ENCODE peak calls at places on chromosome 21, in five cellular contexts. Y, A, J, W and K are unnamed samples.
A peak's percentile ranks its signal among the peaks of the same experiment; 100 is the strongest.

GRCh38 chr21:27703806-27704205 is 736.9 kb upstream of the ADAMTS5 start:
- DNase-seq in Y (no peak), J (no peak), W (no peak), A (no peak), K (no peak)

GRCh38 chr21:36472377-36472776 is 7.5 kb downstream of the CLDN14 start:
- DNase-seq in J (no peak), Y (no peak), W (no peak), A (no peak), K (no peak)

GRCh38 chr21:44666401-44667320 is at the start of gene KRTAP12-2:
- DNase-seq in J (peak; percentile 35), W (no peak), A (no peak), Y (no peak), K (no peak)

GRCh38 chr21:35711661-35712060 is 348.7 kb downstream of the SETD4 start:
- DNase-seq in W (no peak), A (no peak), Y (no peak), J (no peak), K (no peak)

GRCh38 chr21:15445327-15445726 is 284.5 kb upstream of the USP25 start:
- DNase-seq in J (no peak), W (no peak), Y (no peak), A (no peak), K (no peak)

GRCh38 chr21:45555557-45556301 is 13.5 kb upstream of the SLC19A1 start:
- DNase-seq in W (peak; percentile 54), A (peak; percentile 86), J (peak; percentile 84), Y (peak; percentile 85), K (peak; percentile 56)

GRCh38 chr21:44427241-44428120 is 27.8 kb upstream of the LRRC3 start:
- DNase-seq in Y (peak; percentile 45), J (no peak), W (peak; percentile 4), A (no peak), K (no peak)

GRCh38 chr21:46168238-46168637 is 12.9 kb upstream of the FTCD start:
- DNase-seq in Y (no peak), A (no peak), W (peak; percentile 17), J (no peak), K (no peak)

GRCh38 chr21:26653431-26653830 is 80.3 kb upstream of the CYYR1 start:
- DNase-seq in J (no peak), A (no peak), W (no peak), Y (no peak), K (no peak)

GRCh38 chr21:46055863-46056281 is 42.0 kb upstream of the COL6A2 start:
- DNase-seq in A (peak; percentile 50), W (no peak), J (no peak), Y (peak; percentile 39), K (no peak)

GRCh38 chr21:36596174-36596573 is 102.7 kb upstream of the SIM2 start:
- DNase-seq in A (no peak), Y (no peak), W (no peak), J (no peak), K (no peak)

GRCh38 chr21:46171996-46172862 is 12.0 kb downstream of the SPATC1L start:
- DNase-seq in J (no peak), A (no peak), W (peak; percentile 12), Y (no peak), K (no peak)

GRCh38 chr21:45167796-45168222 is 93.4 kb downstream of the ADARB1 start:
- DNase-seq in Y (no peak), A (peak; percentile 78), J (no peak), W (no peak), K (peak; percentile 5)

GRCh38 chr21:25487046-25487594 is 120.2 kb downstream of the MRPL39 start:
- DNase-seq in W (no peak), J (no peak), Y (no peak), A (no peak), K (no peak)

GRCh38 chr21:37009740-37010341 is 3.3 kb downstream of the RIPPLY3 start:
- DNase-seq in W (peak; percentile 69), J (peak; percentile 87), Y (peak; percentile 90), A (peak; percentile 80), K (peak; percentile 52)

GRCh38 chr21:45286671-45287437 is 841 bp downstream of the POFUT2 start:
- DNase-seq in W (peak; percentile 21), A (peak; percentile 15), J (no peak), Y (peak; percentile 50), K (no peak)

GRCh38 chr21:25402134-25402957 is 204.9 kb downstream of the MRPL39 start:
- DNase-seq in W (no peak), J (no peak), A (no peak), Y (no peak), K (no peak)

GRCh38 chr21:45535341-45536081 is 6.7 kb downstream of the SLC19A1 start:
- DNase-seq in Y (peak; percentile 77), J (peak; percentile 13), W (no peak), A (no peak), K (no peak)

GRCh38 chr21:22679207-22679606 is 1681.0 kb downstream of the NCAM2 start:
- DNase-seq in Y (no peak), J (no peak), W (no peak), A (no peak), K (no peak)

GRCh38 chr21:34640858-34641257 is 25.9 kb upstream of the RCAN1 start:
- DNase-seq in W (no peak), Y (no peak), A (peak; percentile 85), J (no peak), K (peak; percentile 89)

GRCh38 chr21:24428539-24429186 is 1178.6 kb downstream of the MRPL39 start:
- DNase-seq in Y (no peak), J (no peak), W (no peak), A (no peak), K (no peak)

GRCh38 chr21:46604975-46605758 is at the start of gene S100B:
- DNase-seq in W (no peak), Y (no peak), J (no peak), A (no peak), K (no peak)

GRCh38 chr21:42022906-42023305 is 12.7 kb upstream of the ZBTB21 start:
- DNase-seq in Y (no peak), A (no peak), W (no peak), J (no peak), K (no peak)
- TF ChIP-seq CTCF in Y (no peak), A (no peak), W (no peak), J (no peak), K (no peak)

DNA sequence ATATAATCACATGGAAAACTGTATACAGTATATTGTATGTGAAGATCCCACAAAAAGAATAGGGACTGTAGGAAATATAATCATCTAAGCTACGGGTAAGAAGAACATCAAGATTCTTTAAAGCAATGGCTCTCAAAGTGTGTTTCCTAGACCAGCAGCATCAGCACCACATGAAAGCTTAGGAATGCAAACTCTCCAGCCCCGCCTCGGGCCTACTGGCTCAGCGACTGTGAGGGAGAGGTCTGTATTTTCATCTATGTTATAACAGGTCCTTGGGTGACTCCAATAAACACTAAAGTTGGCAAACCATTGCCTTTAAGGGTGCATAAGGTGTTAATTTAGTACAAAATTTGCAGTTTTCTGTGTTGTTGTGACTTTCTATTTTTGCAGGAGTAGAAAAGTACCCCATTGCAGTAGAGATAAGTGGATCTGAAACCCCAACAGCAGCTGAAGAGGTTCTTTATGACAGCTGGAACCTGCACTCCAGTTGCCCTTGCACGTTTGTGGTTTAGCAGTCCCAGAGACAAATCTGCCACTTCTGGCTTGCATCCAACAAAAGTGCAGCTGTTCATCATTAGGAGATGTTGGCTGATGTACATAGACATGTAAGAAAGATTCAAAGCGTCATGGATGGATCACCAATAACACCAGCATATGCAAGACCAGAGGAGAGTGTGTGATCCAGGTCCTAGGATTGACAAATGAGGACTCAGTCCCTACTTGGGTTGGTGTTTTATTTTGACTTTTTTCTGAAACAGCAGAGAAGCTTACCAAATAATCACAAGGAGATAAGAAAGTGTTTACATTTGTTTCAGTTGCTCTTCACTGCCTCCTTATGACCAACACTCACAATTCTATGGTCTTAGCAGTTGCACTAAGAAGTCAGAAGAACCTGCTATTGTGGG is 15.9 kb upstream of the IFNAR1 start:
- DNase-seq in Y (no peak), W (no peak), A (peak; percentile 55), J (no peak), K (no peak)
- TF ChIP-seq CTCF in Y (no peak), W (no peak), A (no peak), J (no peak), K (peak; percentile 18)

GRCh38 chr21:32103361-32103760 is 175.5 kb downstream of the MIS18A start:
- DNase-seq in A (no peak), J (no peak), Y (no peak), W (no peak), K (no peak)
- TF ChIP-seq CTCF in A (no peak), J (no peak), Y (no peak), W (no peak), K (no peak)

DNA sequence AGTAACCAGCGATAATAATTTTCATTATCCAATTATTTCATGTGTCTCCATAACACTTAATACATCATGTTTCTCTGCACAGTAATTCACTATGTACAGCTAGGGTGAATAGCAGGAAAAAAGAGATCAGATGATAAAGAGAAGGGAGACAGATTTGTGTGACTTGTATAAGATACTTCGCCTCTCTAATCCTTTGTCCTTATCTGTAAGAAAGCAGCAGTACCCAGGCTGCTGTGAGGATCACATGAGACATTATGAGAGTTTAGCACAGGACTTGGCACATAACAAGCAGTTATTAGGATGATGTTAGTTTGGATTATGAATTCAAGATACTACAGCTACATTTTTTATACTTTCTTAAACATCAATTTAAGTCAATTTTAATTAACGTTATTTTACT is 6.3 kb downstream of the ERG start:
- DNase-seq in A (no peak), Y (no peak), W (no peak), J (no peak), K (no peak)
- TF ChIP-seq CTCF in A (no peak), Y (no peak), W (no peak), J (no peak), K (no peak)

GRCh38 chr21:21324297-21324696 is 326.1 kb downstream of the NCAM2 start:
- DNase-seq in Y (no peak), A (no peak), J (no peak), W (no peak), K (no peak)
- TF ChIP-seq CTCF in Y (no peak), A (no peak), J (no peak), W (no peak), K (peak; percentile 30)

DNA sequence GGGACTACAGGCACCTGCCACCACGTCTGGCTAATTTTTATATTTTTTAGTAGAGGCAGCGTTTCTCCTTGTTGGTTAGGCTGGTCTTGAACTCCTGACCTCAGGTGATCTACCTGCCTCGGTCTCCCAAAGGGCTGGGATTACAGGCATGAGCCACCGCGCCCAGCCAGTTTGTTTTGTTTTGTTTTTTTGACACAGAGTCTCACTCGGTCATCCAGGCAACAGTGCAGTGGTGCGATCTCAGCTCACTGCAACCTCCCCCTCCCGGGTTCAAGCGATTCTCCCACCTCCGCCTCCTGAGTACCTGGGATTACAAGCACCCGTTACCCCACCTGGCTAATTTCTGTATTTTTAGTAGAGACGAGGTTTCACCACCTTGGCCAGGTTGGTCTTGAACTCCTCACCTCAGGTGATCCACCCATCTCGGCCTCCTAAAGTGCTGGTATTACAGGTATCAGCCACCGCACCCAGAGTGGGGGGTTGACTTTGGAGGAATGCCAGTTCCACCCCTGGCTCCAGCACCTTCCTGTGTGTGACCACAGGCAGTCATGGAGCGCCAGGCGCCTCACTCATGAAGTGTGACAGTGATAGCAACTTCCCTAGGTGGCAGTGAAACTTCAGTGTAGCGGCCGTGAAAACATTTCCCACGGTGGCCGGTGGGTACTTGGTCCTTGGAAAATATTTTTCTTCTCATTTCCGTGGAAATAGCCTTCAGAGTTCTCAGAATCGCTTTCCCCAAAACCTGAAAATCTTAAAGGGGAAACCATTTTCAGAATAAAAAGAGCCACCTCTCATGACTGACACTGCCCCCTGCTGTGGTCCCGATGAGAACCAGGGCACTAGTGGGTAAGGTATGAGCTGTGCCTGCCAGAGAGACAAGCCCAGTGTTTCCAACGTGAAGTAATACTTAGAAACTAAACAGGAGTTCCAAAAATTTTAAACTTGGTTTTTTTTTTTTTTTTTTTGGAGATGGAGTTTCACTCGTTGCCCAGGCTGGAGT is 48.6 kb downstream of the WDR4 start:
- DNase-seq in Y (no peak), W (no peak), J (no peak), A (no peak), K (no peak)
- TF ChIP-seq CTCF in Y (peak; percentile 11), W (no peak), J (peak; percentile 46), A (no peak), K (peak; percentile 41)